ENCODE peak calls at places on chromosomes 4 and X, in four cellular contexts. Y, E, B and J are unnamed samples. For H3K4me1, the result is how much of the 10 kb centered on the place peaks cover.

GRCh38 chrX:5632061-5632614 is 596.5 kb downstream of the NLGN4X start:
- DNase-seq in E (no peak), B (no peak), Y (no peak), J (no peak)

GRCh38 chrX:103175944-103176753 is 38.8 kb upstream of the BEX4 start:
- DNase-seq in E (peak), B (peak), Y (peak), J (peak)

GRCh38 chr4:128649575-128650205 is 159.8 kb upstream of the JADE1 start:
- DNase-seq in Y (no peak), B (no peak), E (no peak), J (no peak)

GRCh38 chrX:110569506-110569905 is 210.9 kb downstream of the RTL9 start:
- DNase-seq in B (no peak), E (no peak), Y (no peak), J (no peak)

GRCh38 chr4:36325916-36326315 is 44.5 kb downstream of the DTHD1 start:
- DNase-seq in E (no peak), B (no peak), Y (no peak), J (no peak)

GRCh38 chr4:139207873-139208403 is 30.9 kb upstream of the ELF2 start:
- DNase-seq in Y (no peak), E (no peak), B (no peak), J (no peak)

GRCh38 chr4:161900110-161900509 is 263.7 kb downstream of the FSTL5 start:
- DNase-seq in B (no peak), Y (no peak), E (no peak), J (no peak)

GRCh38 chr4:109979932-109980717 is 67.4 kb downstream of the EGF start:
- DNase-seq in E (no peak), B (no peak), Y (no peak), J (no peak)

GRCh38 chrX:9131066-9131465 is 97.1 kb upstream of the FAM9B start:
- DNase-seq in Y (no peak), E (no peak), B (no peak), J (no peak)

GRCh38 chr4:137692205-137692604 is 159.9 kb upstream of the PCDH18 start:
- DNase-seq in B (no peak), Y (no peak), E (no peak), J (no peak)

GRCh38 chr4:185767528-185767927 is 44.5 kb downstream of the SORBS2 start:
- DNase-seq in B (no peak), Y (no peak), E (no peak), J (no peak)

GRCh38 chr4:185761352-185762235 is 50.4 kb downstream of the SORBS2 start:
- DNase-seq in Y (no peak), E (no peak), B (no peak), J (no peak)

DNA sequence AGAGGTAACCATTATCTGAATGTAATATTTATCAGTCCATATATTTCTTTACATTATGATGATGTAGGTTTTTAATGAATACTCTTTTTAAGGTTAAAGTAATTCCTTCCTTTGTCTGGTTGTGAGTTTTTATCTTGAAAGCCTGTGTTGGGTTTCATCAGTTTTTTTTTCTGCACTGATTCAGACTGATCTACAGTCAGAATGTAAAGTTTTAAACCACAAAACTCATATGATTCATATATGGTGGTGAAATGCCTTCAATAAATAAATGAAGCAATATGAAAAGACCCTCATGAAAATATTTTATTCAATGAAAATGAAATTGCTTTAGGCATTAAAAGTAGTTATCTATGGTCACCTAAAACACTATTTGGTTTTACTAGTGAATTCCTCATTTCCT is 47.1 kb downstream of the SORBS2 start:
- DNase-seq in Y (no peak), E (no peak), B (no peak), J (no peak)
- H3K4me1 ChIP-seq in Y (under half), E (under half), B (under half), J (under half)

DNA sequence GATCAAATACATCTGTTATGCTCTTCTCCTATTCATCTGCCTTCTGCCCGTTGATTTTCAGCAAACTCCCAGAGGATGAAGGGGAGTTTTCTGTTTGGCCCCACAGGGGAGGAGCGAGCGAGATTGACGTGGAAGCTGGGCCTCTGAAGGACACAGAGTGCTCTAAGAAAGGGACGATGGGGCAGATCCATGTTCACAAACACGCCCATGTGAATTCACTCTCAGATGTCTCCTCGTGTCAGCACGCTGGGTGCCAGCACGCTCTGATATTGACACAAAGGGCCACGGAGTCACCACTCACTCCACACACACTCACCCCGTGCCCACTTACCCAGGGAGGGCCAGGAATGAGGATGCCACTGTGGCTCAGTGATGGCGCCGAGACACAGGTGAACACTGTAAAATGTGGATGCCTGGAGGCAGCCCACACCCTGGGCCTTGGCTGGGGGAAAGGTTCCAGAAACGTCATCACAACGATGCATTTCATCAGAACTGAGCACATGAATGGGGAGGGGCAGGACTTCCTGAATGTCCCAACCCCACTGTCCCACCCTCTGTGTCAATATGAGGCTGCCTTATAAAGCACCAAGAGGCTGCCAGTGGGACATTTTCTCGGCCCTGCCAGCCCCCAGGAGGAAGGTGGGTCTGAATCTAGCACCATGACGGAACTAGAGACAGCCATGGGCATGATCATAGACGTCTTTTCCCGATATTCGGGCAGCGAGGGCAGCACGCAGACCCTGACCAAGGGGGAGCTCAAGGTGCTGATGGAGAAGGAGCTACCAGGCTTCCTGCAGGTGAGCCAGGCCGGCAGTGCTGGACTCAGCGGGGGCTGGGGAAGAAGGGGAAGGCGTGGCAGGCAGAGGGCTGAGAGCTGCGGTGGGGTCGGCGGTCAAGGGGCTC is at the start of gene S100P:
- DNase-seq in Y (no peak), E (no peak), B (no peak), J (no peak)
- H3K4me1 ChIP-seq in Y (under half), E (under half), B (half or more), J (under half)

DNA sequence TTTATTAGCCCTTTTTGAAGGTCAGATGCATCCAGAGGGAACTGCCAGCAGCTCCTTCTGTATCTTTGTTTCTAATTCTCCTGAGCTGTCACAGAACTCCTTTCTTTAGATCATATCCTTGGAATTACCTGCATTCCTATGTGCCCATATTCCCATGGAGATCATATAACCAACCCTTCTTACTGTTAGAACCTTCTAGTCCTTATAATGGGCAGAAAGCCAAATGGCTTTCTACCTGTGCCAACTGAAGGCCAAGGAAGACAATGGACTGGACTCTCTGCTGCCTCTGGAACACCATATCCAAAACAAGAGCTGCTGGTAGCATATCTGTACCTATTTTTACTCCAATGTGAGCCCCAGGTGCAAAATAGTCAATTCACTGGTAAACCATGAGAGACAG is 60.7 kb downstream of the TBC1D9 start:
- DNase-seq in B (no peak), Y (no peak), E (no peak), J (no peak)
- H3K4me1 ChIP-seq in B (under half), Y (under half), E (under half), J (under half)

DNA sequence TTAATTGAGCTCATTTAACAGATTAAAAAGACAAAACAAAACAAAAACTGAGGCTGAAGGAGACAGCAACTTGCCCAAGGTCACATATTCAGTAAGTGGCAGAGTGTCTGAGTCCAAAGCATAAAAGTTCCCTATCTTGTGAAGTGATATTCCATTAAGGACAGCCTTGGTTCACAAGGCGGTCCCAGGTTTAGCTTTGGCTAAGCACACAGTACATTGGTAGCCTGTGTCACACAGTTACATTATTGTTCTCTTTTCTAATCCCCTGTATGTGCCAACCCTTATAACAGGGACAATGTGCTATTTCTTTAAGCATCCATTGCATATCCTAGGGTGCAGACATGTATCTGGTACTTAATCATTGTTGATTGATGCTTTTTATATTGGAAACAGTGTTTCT is 139.9 kb downstream of the NPNT start:
- DNase-seq in E (no peak), Y (no peak), B (no peak), J (no peak)
- H3K4me1 ChIP-seq in E (under half), Y (under half), B (under half), J (under half)

DNA sequence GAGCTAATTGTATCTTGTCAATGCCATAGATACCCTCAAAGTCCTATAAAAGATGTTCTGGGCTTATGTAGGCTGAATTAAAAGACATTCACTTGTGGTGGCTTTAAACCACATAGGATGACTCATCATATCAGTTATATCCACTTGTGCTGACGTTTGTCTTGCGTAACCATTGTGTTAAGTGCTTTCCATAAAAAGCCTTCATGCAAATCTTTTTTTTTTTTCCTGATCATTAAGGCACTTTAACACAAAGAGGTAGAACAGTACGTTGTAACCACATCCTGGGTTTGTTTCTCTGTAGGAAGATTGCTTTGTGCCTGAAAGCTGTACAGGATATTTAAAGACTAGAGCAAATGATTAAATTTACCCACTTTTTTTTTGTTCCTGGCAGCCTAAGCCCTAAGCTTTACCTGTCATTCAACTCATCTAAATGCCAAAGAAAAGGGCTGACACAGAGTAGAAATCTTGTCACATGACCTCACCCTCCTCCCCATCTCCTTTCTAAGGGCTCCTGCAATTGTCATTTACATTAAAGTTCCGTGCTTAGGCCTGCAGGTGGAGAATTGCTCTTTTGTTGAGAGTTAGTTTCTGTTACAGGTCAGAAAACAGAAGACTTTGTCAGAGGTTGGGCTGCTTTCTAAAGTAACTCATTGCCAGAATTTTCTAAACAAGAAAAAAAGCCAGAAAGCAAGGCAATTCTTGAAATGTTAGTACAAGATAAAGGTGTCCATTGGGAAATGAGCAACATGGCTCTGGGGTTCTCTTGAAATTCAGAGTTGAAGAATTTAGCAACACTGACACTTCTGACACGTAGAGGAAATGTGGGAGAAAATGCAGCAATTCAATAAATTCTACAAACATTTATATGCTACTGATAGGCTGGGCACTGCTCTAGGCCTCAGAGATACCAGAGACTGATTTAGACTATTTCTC is 555.6 kb downstream of the PPARGC1A start:
- DNase-seq in E (no peak), B (peak), Y (peak), J (no peak)
- H3K4me1 ChIP-seq in E (under half), B (under half), Y (under half), J (under half)

GRCh38 chr4:147753047-147753446 is 21.2 kb downstream of the ARHGAP10 start:
- DNase-seq in Y (no peak), E (no peak), B (no peak), J (no peak)

GRCh38 chr4:147749811-147750321 is 18.0 kb downstream of the ARHGAP10 start:
- DNase-seq in B (no peak), Y (no peak), E (no peak), J (no peak)

GRCh38 chr4:147747787-147748454 is 16.0 kb downstream of the ARHGAP10 start:
- DNase-seq in B (no peak), E (no peak), Y (no peak), J (no peak)
- H3K4me1 ChIP-seq in B (under half), E (under half), Y (under half), J (under half)